ENCODE peak calls at places on chromosomes 7 and 10, in four cellular contexts. One of them, this sample, is unnamed.

GRCh38 chr10:80460399-80461207 is 6.5 kb downstream of the TSPAN14 start:
- DNase-seq in AG04450: no peak
- DNase-seq in AG10803: peak; percentile 69
- DNase-seq in mammary epithelial cell: peak; percentile 95
- DNase-seq in this sample: peak; percentile 82

GRCh38 chr7:94382746-94383145 is 11.9 kb upstream of the COL1A2 start:
- DNase-seq in AG04450: no peak
- DNase-seq in AG10803: no peak
- DNase-seq in mammary epithelial cell: peak; percentile 30
- DNase-seq in this sample: no peak

GRCh38 chr10:22476601-22477364 is 131.5 kb downstream of the SPAG6 start:
- DNase-seq in AG10803: no peak
- DNase-seq in mammary epithelial cell: no peak
- DNase-seq in AG04450: no peak
- DNase-seq in this sample: no peak

GRCh38 chr7:55775051-55775420 is 87.5 kb downstream of the SEPTIN14 start:
- DNase-seq in AG04450: no peak
- DNase-seq in AG10803: no peak
- DNase-seq in mammary epithelial cell: no peak
- DNase-seq in this sample: no peak

GRCh38 chr7:44515595-44516268 is 25.3 kb upstream of the NUDCD3 start:
- DNase-seq in mammary epithelial cell: peak; percentile 33
- DNase-seq in AG04450: no peak
- DNase-seq in AG10803: peak; percentile 15
- DNase-seq in this sample: no peak

GRCh38 chr10:132534348-132535064 is 3.1 kb upstream of the INPP5A start:
- DNase-seq in AG10803: no peak
- DNase-seq in AG04450: no peak
- DNase-seq in mammary epithelial cell: no peak
- DNase-seq in this sample: no peak

GRCh38 chr10:4671451-4672145 is 154.4 kb upstream of the AKR1E2 start:
- DNase-seq in AG04450: no peak
- DNase-seq in AG10803: peak; percentile 54
- DNase-seq in mammary epithelial cell: peak; percentile 98
- DNase-seq in this sample: no peak

GRCh38 chr10:6382081-6382480 is 179.3 kb downstream of the PFKFB3 start:
- DNase-seq in AG10803: peak; percentile 79
- DNase-seq in AG04450: peak; percentile 61
- DNase-seq in mammary epithelial cell: no peak
- DNase-seq in this sample: peak; percentile 68

GRCh38 chr7:39624935-39625694 is 1.7 kb downstream of the RALA start:
- DNase-seq in AG04450: no peak
- DNase-seq in mammary epithelial cell: no peak
- DNase-seq in AG10803: peak; percentile 85
- DNase-seq in this sample: peak; percentile 50

GRCh38 chr10:118953999-118954398 is 75.5 kb upstream of the NANOS1 start:
- DNase-seq in mammary epithelial cell: no peak
- DNase-seq in AG10803: peak; percentile 37
- DNase-seq in AG04450: no peak
- DNase-seq in this sample: no peak

GRCh38 chr10:97428572-97428981 is 2.6 kb downstream of the PGAM1 start:
- DNase-seq in AG04450: no peak
- DNase-seq in AG10803: peak; percentile 80
- DNase-seq in mammary epithelial cell: peak; percentile 40
- DNase-seq in this sample: no peak

GRCh38 chr7:503575-504111 is 16.0 kb downstream of the PDGFA start:
- DNase-seq in AG04450: no peak
- DNase-seq in mammary epithelial cell: no peak
- DNase-seq in AG10803: no peak
- DNase-seq in this sample: no peak

GRCh38 chr10:98463976-98464754 is 17.4 kb upstream of the HPS1 start:
- DNase-seq in AG04450: no peak
- DNase-seq in mammary epithelial cell: no peak
- DNase-seq in AG10803: no peak
- DNase-seq in this sample: no peak

GRCh38 chr7:140484951-140485350 is 5.6 kb upstream of the MKRN1 start:
- DNase-seq in AG04450: no peak
- DNase-seq in mammary epithelial cell: no peak
- DNase-seq in AG10803: no peak
- DNase-seq in this sample: no peak

GRCh38 chr10:98539578-98539977 is 92.8 kb upstream of the HPS1 start:
- DNase-seq in AG04450: no peak
- DNase-seq in AG10803: no peak
- DNase-seq in mammary epithelial cell: no peak
- DNase-seq in this sample: no peak

GRCh38 chr7:135959655-135960363 is 17.4 kb downstream of the MTPN start:
- DNase-seq in AG10803: no peak
- DNase-seq in mammary epithelial cell: no peak
- DNase-seq in AG04450: no peak
- DNase-seq in this sample: no peak
- H3K4me3 ChIP-seq in AG10803: no peak overlapping the region
- H3K4me3 ChIP-seq in mammary epithelial cell: no peak overlapping the region
- H3K4me3 ChIP-seq in AG04450: no peak overlapping the region
- H3K4me3 ChIP-seq in this sample: no peak overlapping the region

GRCh38 chr7:80732635-80733034 is 94.2 kb downstream of the CD36 start:
- DNase-seq in AG04450: no peak
- DNase-seq in mammary epithelial cell: no peak
- DNase-seq in AG10803: no peak
- DNase-seq in this sample: no peak
- TF ChIP-seq CTCF in AG04450: no peak
- TF ChIP-seq CTCF in mammary epithelial cell: peak; percentile 34
- TF ChIP-seq CTCF in AG10803: no peak
- TF ChIP-seq CTCF in this sample: peak; percentile 13

DNA sequence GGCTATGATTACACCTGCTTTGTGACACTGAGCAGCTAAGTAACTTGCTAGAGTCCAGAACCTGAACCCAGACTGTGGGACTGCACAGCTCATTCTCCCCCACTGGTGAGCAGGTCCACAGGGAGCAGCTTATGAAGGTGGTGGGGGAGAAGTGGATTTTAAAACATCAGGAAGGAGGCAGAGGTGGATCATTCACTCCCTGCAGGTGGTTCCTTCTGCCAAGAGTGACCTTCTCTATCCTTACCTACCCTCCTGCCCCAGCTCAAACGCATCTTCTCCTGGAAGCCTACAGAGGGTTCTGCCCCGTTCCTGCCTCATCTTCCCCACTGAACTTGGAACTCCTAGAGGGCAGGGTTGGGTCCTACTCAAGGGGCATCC is 539 bp upstream of the FAM241B start:
- DNase-seq in AG04450: no peak
- DNase-seq in mammary epithelial cell: no peak
- DNase-seq in AG10803: no peak
- DNase-seq in this sample: no peak
- H3K4me3 ChIP-seq in AG04450: no peak overlapping the region
- H3K4me3 ChIP-seq in mammary epithelial cell: peak overlapping the region; percentile 64
- H3K4me3 ChIP-seq in AG10803: no peak overlapping the region
- H3K4me3 ChIP-seq in this sample: no peak overlapping the region

GRCh38 chr10:78980815-78981214 is 88.0 kb upstream of the ZMIZ1 start:
- DNase-seq in AG10803: no peak
- DNase-seq in AG04450: no peak
- DNase-seq in mammary epithelial cell: no peak
- DNase-seq in this sample: no peak

GRCh38 chr10:78982726-78983125 is 86.0 kb upstream of the ZMIZ1 start:
- DNase-seq in mammary epithelial cell: no peak
- DNase-seq in AG10803: no peak
- DNase-seq in AG04450: no peak
- DNase-seq in this sample: no peak

GRCh38 chr10:78981257-78981969 is 87.4 kb upstream of the ZMIZ1 start:
- DNase-seq in AG04450: no peak
- DNase-seq in mammary epithelial cell: no peak
- DNase-seq in AG10803: no peak
- DNase-seq in this sample: no peak

GRCh38 chr10:78980354-78980753 is 88.4 kb upstream of the ZMIZ1 start:
- DNase-seq in mammary epithelial cell: no peak
- DNase-seq in AG10803: no peak
- DNase-seq in AG04450: no peak
- DNase-seq in this sample: no peak

DNA sequence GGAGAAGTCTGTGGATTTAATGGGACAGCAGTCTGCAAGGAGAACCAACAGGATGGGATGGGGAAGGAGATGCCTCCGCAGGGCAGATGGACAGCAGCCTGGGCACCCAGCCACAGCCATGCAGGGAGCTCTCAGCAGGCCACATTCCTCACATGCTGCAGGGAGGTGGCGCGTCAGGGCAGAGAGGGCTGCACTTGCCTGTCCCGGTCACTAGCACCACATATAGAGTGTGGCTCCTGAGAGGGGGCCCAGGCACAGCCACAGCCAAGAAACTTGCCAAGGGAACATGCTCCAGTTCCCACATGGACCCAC is 86.8 kb upstream of the ZMIZ1 start:
- DNase-seq in AG04450: no peak
- DNase-seq in mammary epithelial cell: no peak
- DNase-seq in AG10803: no peak
- DNase-seq in this sample: peak; percentile 44
- TF ChIP-seq CTCF in AG04450: no peak
- TF ChIP-seq CTCF in mammary epithelial cell: no peak
- TF ChIP-seq CTCF in AG10803: no peak
- TF ChIP-seq CTCF in this sample: no peak

GRCh38 chr10:72375173-72375572 is 20.5 kb upstream of the DNAJB12 start:
- DNase-seq in mammary epithelial cell: no peak
- DNase-seq in AG10803: peak; percentile 24
- DNase-seq in AG04450: no peak
- DNase-seq in this sample: peak; percentile 23

GRCh38 chr10:72375585-72375984 is 20.9 kb upstream of the DNAJB12 start:
- DNase-seq in AG04450: no peak
- DNase-seq in AG10803: no peak
- DNase-seq in mammary epithelial cell: no peak
- DNase-seq in this sample: peak; percentile 24

GRCh38 chr10:72385724-72386123 is 31.0 kb upstream of the DNAJB12 start:
- DNase-seq in AG10803: no peak
- DNase-seq in mammary epithelial cell: no peak
- DNase-seq in AG04450: no peak
- DNase-seq in this sample: no peak

GRCh38 chr10:72379062-72379461 is 24.3 kb upstream of the DNAJB12 start:
- DNase-seq in mammary epithelial cell: no peak
- DNase-seq in AG04450: no peak
- DNase-seq in AG10803: no peak
- DNase-seq in this sample: no peak

DNA sequence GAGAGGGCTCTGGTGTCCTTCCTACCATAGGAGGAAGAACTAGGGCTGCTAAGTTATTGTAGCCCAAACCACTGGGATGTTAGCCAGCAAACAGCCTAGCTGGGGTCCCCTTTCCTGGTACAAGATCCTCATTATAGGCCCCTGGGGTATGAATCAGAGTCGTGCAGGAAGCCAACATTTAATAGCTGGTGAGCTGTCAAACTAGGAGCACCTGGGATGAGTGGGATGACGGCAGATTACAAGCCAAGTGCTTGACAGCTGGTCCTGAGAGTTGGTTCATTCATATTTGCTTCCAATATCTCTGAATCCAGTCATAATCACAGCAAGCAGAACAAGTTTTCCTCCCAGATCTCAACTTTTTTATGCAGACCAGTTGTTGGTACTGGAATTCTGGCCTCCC is 25.1 kb upstream of the DNAJB12 start:
- DNase-seq in AG04450: no peak
- DNase-seq in mammary epithelial cell: no peak
- DNase-seq in AG10803: no peak
- DNase-seq in this sample: no peak
- H3K4me3 ChIP-seq in AG04450: no peak overlapping the region
- H3K4me3 ChIP-seq in mammary epithelial cell: no peak overlapping the region
- H3K4me3 ChIP-seq in AG10803: no peak overlapping the region
- H3K4me3 ChIP-seq in this sample: no peak overlapping the region

GRCh38 chr10:13470270-13470669 is 58.5 kb downstream of the BEND7 start:
- DNase-seq in AG10803: no peak
- DNase-seq in AG04450: no peak
- DNase-seq in mammary epithelial cell: no peak
- DNase-seq in this sample: no peak
- TF ChIP-seq CTCF in AG10803: no peak
- TF ChIP-seq CTCF in AG04450: no peak
- TF ChIP-seq CTCF in mammary epithelial cell: peak; percentile 14
- TF ChIP-seq CTCF in this sample: peak; percentile 8

DNA sequence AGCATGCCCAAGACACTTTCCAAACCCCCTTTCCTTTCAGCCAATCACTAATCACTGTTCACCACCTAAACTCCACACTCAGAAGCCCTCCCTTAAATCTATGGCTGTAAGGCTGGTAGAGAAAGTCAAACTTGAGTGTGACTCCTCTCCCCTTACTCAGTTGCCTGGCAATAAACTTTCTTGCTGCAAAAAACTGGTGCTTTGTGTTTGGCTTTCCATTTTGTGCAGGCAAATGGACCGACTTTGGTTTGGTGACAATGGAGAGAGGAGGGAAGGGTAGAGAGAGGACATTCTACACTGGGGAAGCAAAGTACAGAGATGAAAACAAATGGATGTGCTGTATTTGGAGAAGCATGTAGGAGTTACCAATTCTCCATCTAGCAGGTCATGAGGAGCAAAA is 84.9 kb downstream of the SLC25A13 start:
- DNase-seq in AG04450: no peak
- DNase-seq in AG10803: no peak
- DNase-seq in mammary epithelial cell: no peak
- DNase-seq in this sample: no peak
- H3K4me3 ChIP-seq in AG04450: no peak overlapping the region
- H3K4me3 ChIP-seq in AG10803: no peak overlapping the region
- H3K4me3 ChIP-seq in mammary epithelial cell: no peak overlapping the region
- H3K4me3 ChIP-seq in this sample: no peak overlapping the region

DNA sequence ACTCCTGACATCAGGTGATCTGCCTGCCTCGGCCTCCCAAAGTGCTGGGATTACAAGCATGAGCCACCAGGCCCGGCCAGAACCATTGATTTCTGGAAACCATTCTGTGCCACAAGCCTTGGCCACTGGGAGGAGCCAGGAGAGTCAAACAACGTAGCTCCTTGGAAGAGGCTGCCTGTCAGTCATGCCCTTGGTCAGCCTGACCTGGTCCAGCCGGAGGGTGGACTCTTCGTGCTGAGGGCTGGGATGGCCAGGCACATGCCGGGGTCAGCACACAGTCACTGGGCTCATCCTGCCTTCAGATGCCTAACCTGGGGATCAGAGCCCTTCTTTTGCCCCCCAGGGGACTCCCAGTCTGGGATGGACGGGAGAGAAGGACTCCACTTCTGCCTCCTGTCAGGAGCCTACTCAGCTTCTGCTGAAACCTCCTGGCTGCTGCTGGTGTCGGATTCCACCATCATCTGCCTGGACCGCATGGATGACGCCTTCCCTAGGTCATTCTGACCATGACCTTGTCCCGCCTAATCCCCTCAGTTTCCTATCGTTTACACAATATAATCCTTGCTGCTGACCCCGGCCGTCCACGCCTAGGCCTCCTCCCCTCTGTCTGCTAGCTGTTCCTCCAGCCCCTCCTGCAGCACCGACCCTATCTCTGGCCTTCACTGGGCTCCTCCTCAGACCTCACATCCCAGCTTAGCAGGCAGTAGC is 30.4 kb downstream of the TMEM270 start:
- DNase-seq in mammary epithelial cell: no peak
- DNase-seq in AG10803: no peak
- DNase-seq in AG04450: no peak
- DNase-seq in this sample: no peak
- TF ChIP-seq CTCF in mammary epithelial cell: no peak
- TF ChIP-seq CTCF in AG10803: peak; percentile 27
- TF ChIP-seq CTCF in AG04450: peak; percentile 12
- TF ChIP-seq CTCF in this sample: no peak